ENCODE peak calls at places on chromosomes 13 and 19, in ten cellular contexts. Q, K, D, U, F, A, R, V, E and O are unnamed samples. For H3K4me1, the result is how much of the 10 kb centered on the place peaks cover.

GRCh38 chr19:45186509-45187334 is 8.1 kb downstream of the BLOC1S3 start:
- DNase-seq in D (no peak), F (no peak), A (no peak), R (peak), U (no peak), V (no peak), Q (no peak), K (no peak), E (no peak), O (no peak)

GRCh38 chr19:56084835-56085536 is 36.1 kb downstream of the ZNF787 start:
- DNase-seq in Q (no peak), K (no peak), V (no peak), A (no peak), F (no peak), E (no peak), U (no peak), D (no peak), R (no peak), O (no peak)

GRCh38 chr19:34041922-34042521 is 130.3 kb upstream of the LSM14A start:
- DNase-seq in U (peak), E (peak), Q (peak), V (peak), F (no peak), K (peak), D (peak), R (peak), A (peak), O (peak)

GRCh38 chr13:90154311-90154960 is 1193.1 kb upstream of the MIR17HG start:
- DNase-seq in A (no peak), Q (no peak), V (no peak), F (no peak), R (no peak), K (no peak), E (no peak), D (no peak), U (no peak), O (no peak)

GRCh38 chr13:59024434-59024833 is 1139.3 kb downstream of the DIAPH3 start:
- DNase-seq in K (no peak), R (no peak), A (no peak), F (no peak), U (no peak), Q (no peak), V (no peak), D (no peak), E (no peak), O (no peak)

GRCh38 chr13:77002590-77003190 is 10.8 kb downstream of the CLN5 start:
- DNase-seq in V (no peak), D (no peak), F (no peak), R (peak), K (no peak), Q (no peak), U (no peak), E (peak), A (peak), O (no peak)

GRCh38 chr13:111575719-111576118 is 255.3 kb downstream of the TEX29 start:
- DNase-seq in R (no peak), Q (no peak), K (no peak), E (no peak), F (no peak), V (no peak), A (no peak), D (no peak), U (no peak), O (no peak)

GRCh38 chr13:60571571-60571970 is 174.6 kb downstream of the TDRD3 start:
- DNase-seq in V (no peak), K (no peak), F (no peak), D (no peak), Q (no peak), R (no peak), A (no peak), U (no peak), E (no peak), O (no peak)

GRCh38 chr13:102405499-102406079 is 3.7 kb upstream of the FGF14 start:
- DNase-seq in K (no peak), E (no peak), R (peak), F (no peak), V (no peak), D (no peak), U (no peak), Q (no peak), A (no peak), O (no peak)

DNA sequence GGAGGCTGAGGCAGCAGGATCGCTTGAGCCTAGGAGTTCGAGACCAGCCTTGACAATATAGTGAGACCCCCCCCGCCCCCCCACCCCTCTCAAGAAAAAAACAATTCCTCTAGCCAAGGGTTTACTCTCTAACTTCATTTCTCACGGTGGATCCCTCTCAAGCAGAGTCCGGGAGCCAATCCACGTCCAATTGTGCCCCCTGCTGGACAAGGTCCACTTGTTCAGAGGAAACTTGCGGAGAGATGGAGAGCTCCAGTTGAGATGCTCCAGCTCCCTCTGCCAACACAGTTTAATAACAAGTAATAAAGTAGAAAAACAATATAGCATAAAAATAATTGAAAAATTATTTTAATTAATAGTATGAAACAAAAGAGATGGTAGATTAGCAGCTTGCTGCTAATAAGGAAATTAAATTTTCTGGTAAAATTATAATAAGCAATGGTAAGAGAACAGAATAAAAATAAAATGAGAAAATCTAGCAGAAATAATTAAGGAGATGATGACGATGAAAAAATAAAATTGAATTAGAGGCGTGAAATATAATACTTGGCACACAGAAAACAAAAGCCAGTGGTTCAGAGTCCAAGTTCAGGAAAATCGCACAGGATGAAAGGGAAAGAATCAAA is 14.5 kb upstream of the SIGLEC14 start:
- DNase-seq in Q (peak), F (no peak), K (peak), U (peak), A (peak), R (peak), E (peak), D (peak), V (peak), O (peak)
- H3K4me1 ChIP-seq in Q (under half), F (under half), K (under half), U (under half), A (under half), R (under half), E (under half), D (under half), V (under half), O (under half)

GRCh38 chr19:7920520-7921301 is 573 bp downstream of the SNAPC2 start:
- DNase-seq in Q (peak), R (peak), K (peak), V (peak), D (peak), A (peak), E (peak), U (peak), F (peak), O (peak)

GRCh38 chr19:7919681-7920519 is at the start of gene SNAPC2:
- DNase-seq in Q (peak), A (peak), E (peak), F (peak), V (peak), K (peak), R (peak), U (peak), D (peak), O (peak)

GRCh38 chr19:7916908-7917291 is 2.3 kb downstream of the TGFBR3L start:
- DNase-seq in V (peak), E (no peak), R (no peak), A (no peak), U (no peak), D (no peak), K (no peak), Q (no peak), F (no peak), O (no peak)

GRCh38 chr19:7917292-7918061 is 2.7 kb upstream of the SNAPC2 start:
- DNase-seq in F (no peak), R (peak), E (peak), V (no peak), D (peak), Q (peak), U (no peak), K (peak), A (no peak), O (peak)

DNA sequence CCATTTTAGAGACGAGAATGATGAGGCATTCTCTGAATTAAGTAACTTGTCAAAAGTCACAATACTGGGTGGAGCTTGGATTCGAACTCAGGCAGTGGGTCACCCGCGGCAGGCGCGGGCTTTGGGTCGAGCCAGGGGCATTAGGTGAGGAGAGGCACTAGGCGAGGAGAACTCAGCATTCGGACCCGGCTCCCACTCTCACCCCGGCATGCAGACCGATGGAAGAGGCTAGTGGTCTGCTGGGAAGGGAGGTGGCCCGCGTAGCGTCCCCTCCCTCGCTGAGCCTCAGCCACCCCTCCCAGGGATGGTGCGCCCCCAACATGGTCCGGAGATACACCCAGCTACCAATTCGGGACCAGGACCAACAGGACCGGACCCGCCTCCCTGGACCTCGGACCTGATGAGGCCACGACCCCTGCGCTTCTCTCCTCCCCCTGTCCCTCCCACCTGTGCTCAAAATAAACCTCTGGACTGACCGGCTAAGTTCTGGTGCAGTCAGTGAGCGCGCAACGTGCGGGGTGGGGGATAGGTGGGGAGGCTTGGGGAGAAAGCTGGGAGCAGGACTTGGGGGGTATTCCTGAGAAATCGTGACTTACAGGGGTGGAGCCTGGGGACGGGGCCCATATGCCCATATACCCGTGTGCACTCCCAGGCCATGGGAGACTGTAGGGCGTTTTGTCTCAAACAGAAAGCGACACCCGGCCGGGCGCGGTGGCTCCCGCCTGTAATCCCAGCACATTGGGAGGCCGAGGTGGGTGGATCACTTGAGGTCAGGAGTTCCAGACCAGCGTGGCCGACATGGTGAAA is 1.3 kb upstream of the SNAPC2 start:
- DNase-seq in E (no peak), D (no peak), K (no peak), Q (no peak), U (no peak), R (no peak), F (no peak), A (no peak), V (no peak), O (no peak)
- H3K4me3 ChIP-seq in E (no peak), D (peak), K (no peak), Q (peak), U (no peak), R (no peak), F (no peak), A (peak), V (no peak), O (no peak)

GRCh38 chr19:40605201-40605971 is 4.2 kb downstream of the LTBP4 start:
- DNase-seq in U (peak), D (peak), V (peak), E (peak), K (peak), R (peak), Q (peak), A (peak), F (peak), O (peak)
- TF ChIP-seq POLR2A in U (no peak), D (no peak), V (peak), E (peak), K (peak), R (no peak), Q (no peak), A (peak), F (peak), O (peak)

GRCh38 chr13:80082396-80083096 is 258.4 kb downstream of the SPRY2 start:
- DNase-seq in U (no peak), E (no peak), A (no peak), Q (no peak), F (no peak), V (no peak), R (peak), K (no peak), D (no peak), O (no peak)
- H3K4me1 ChIP-seq in U (under half), E (under half), A (under half), Q (under half), F (under half), V (under half), R (under half), K (under half), D (under half), O (under half)

DNA sequence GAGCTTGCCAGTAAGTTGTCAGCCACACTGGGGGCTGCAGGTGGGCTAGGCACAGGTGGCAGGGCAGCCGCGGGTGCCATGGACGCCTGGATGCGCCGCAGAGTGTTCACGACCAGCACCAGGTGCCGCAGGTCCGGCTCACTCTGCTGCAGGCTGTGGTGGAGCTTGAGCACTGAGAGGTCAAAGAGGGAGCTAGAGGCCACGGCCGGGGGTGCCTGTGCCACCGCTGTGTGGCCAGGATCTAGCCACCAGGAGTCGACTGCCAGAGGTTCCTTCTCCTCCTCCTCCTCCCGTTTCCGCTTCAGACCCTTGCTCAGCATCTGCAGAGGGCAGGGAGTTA is 2.6 kb downstream of the SERTAD1 start:
- DNase-seq in R (no peak), D (no peak), V (no peak), A (no peak), F (no peak), E (no peak), Q (no peak), U (no peak), K (no peak), O (no peak)
- H3K4me3 ChIP-seq in R (no peak), D (no peak), V (no peak), A (no peak), F (no peak), E (no peak), Q (peak), U (peak), K (no peak), O (no peak)

GRCh38 chr19:9768175-9769112 is at the start of gene ZNF846:
- DNase-seq in D (peak), V (peak), K (peak), E (peak), Q (peak), A (no peak), R (peak), F (peak), U (peak), O (peak)
- TF ChIP-seq POLR2A in D (peak), V (peak), K (peak), E (peak), Q (peak), A (no peak), R (peak), F (peak), U (peak), O (peak)

GRCh38 chr19:1608414-1609391 is 3.4 kb upstream of the UQCR11 start:
- DNase-seq in R (no peak), D (no peak), E (no peak), F (no peak), K (no peak), V (no peak), U (no peak), A (no peak), Q (no peak), O (no peak)
- H3K4me1 ChIP-seq in R (under half), D (under half), E (under half), F (under half), K (under half), V (under half), U (under half), A (under half), Q (under half), O (under half)

GRCh38 chr13:26878465-26878864 is 117.9 kb upstream of the GPR12 start:
- DNase-seq in V (no peak), A (no peak), K (no peak), E (no peak), R (no peak), U (no peak), D (no peak), F (no peak), Q (no peak), O (no peak)

GRCh38 chr13:26883613-26884257 is 123.1 kb upstream of the GPR12 start:
- DNase-seq in Q (no peak), E (no peak), V (no peak), D (no peak), U (no peak), F (no peak), A (no peak), K (no peak), R (no peak), O (no peak)

GRCh38 chr13:26882731-26883130 is 122.1 kb upstream of the GPR12 start:
- DNase-seq in U (no peak), K (no peak), A (no peak), F (no peak), D (no peak), Q (no peak), E (no peak), R (no peak), V (no peak), O (no peak)

GRCh38 chr13:26880741-26881140 is 120.2 kb upstream of the GPR12 start:
- DNase-seq in F (no peak), U (no peak), R (peak), Q (no peak), A (no peak), D (no peak), K (no peak), E (no peak), V (no peak), O (no peak)

GRCh38 chr13:26881154-26881553 is 120.6 kb upstream of the GPR12 start:
- DNase-seq in E (no peak), F (no peak), Q (no peak), K (no peak), D (no peak), V (peak), A (no peak), U (no peak), R (peak), O (no peak)
- H3K4me3 ChIP-seq in E (no peak), F (no peak), Q (no peak), K (no peak), D (no peak), V (no peak), A (no peak), U (no peak), R (peak), O (no peak)